ENCODE peak calls at places on chromosome 2, in ten cellular contexts. O, E, W, D, V, U, B, F, Q and X are unnamed samples.
A peak's percentile ranks its signal among the peaks of the same experiment; 100 is the strongest.

GRCh38 chr2:164913640-164914346 is 41.5 kb downstream of the SLC38A11 start:
- DNase-seq in O (peak; percentile 15), E (no peak), W (no peak), D (no peak), V (no peak), U (no peak), B (no peak), F (no peak), Q (no peak), X (peak; percentile 38)

GRCh38 chr2:159526433-159526832 is 89.9 kb downstream of the BAZ2B start:
- DNase-seq in O (no peak), E (no peak), W (no peak), D (no peak), V (no peak), U (no peak), B (no peak), F (no peak), Q (no peak), X (no peak)

GRCh38 chr2:72780483-72780882 is 45.4 kb downstream of the EXOC6B start:
- DNase-seq in O (peak; percentile 56), E (no peak), W (no peak), D (no peak), V (no peak), U (no peak), B (no peak), F (no peak), Q (no peak), X (no peak)

GRCh38 chr2:84906900-84907714 is 1.7 kb downstream of the TMSB10 start:
- DNase-seq in O (peak; percentile 75), E (peak; percentile 69), W (peak; percentile 72), D (peak; percentile 56), V (peak; percentile 77), U (peak; percentile 59), B (peak; percentile 95), F (peak; percentile 45), Q (peak; percentile 81), X (no peak)

GRCh38 chr2:238260879-238261278 is 21.0 kb upstream of the HES6 start:
- DNase-seq in O (no peak), E (no peak), W (no peak), D (peak; percentile 37), V (no peak), U (no peak), B (no peak), F (no peak), Q (peak; percentile 32), X (no peak)

GRCh38 chr2:24925815-24926214 is 5.8 kb upstream of the ADCY3 start:
- DNase-seq in O (no peak), E (no peak), W (no peak), D (no peak), V (no peak), U (no peak), B (no peak), F (no peak), Q (no peak), X (no peak)

GRCh38 chr2:145221511-145221910 is 701.6 kb upstream of the ZEB2 start:
- DNase-seq in O (no peak), E (no peak), W (no peak), D (no peak), V (no peak), U (no peak), B (no peak), F (no peak), Q (no peak), X (no peak)

GRCh38 chr2:170014769-170015168 is 163.2 kb upstream of the MYO3B start:
- DNase-seq in O (no peak), E (no peak), W (no peak), D (no peak), V (no peak), U (no peak), B (no peak), F (no peak), Q (no peak), X (no peak)

GRCh38 chr2:60540054-60540453 is 13.4 kb downstream of the BCL11A start:
- DNase-seq in O (no peak), E (no peak), W (no peak), D (no peak), V (no peak), U (no peak), B (no peak), F (no peak), Q (no peak), X (no peak)

GRCh38 chr2:170924969-170925368 is 4.1 kb upstream of the GORASP2 start:
- DNase-seq in O (no peak), E (no peak), W (no peak), D (no peak), V (no peak), U (no peak), B (no peak), F (no peak), Q (no peak), X (no peak)

GRCh38 chr2:189683348-189683747 is 8.9 kb downstream of the ANKAR start:
- DNase-seq in O (peak; percentile 13), E (no peak), W (no peak), D (no peak), V (no peak), U (no peak), B (no peak), F (no peak), Q (no peak), X (no peak)

GRCh38 chr2:47810850-47811249 is 27.9 kb downstream of the MSH6 start:
- DNase-seq in O (no peak), E (no peak), W (no peak), D (no peak), V (no peak), U (no peak), B (no peak), F (no peak), Q (no peak), X (no peak)

GRCh38 chr2:145807978-145808377 is 1288.1 kb upstream of the ZEB2 start:
- DNase-seq in O (peak; percentile 17), E (no peak), W (no peak), D (no peak), V (no peak), U (no peak), B (no peak), F (no peak), Q (no peak), X (no peak)

GRCh38 chr2:8076453-8077284 is 605.2 kb upstream of the ID2 start:
- DNase-seq in O (no peak), E (no peak), W (no peak), D (no peak), V (no peak), U (no peak), B (no peak), F (no peak), Q (no peak), X (no peak)

GRCh38 chr2:223513771-223514455 is 88.2 kb downstream of the SCG2 start:
- DNase-seq in O (peak; percentile 34), E (no peak), W (no peak), D (no peak), V (no peak), U (no peak), B (no peak), F (no peak), Q (no peak), X (no peak)

GRCh38 chr2:150090031-150090430 is 397.4 kb downstream of the RND3 start:
- DNase-seq in O (no peak), E (no peak), W (no peak), D (no peak), V (no peak), U (no peak), B (no peak), F (no peak), Q (no peak), X (no peak)

GRCh38 chr2:235550946-235551345 is 57.1 kb downstream of the AGAP1 start:
- DNase-seq in O (no peak), E (no peak), W (no peak), D (no peak), V (no peak), U (no peak), B (no peak), F (no peak), Q (no peak), X (no peak)

GRCh38 chr2:190183535-190183934 is 121.0 kb upstream of the MSTN start:
- DNase-seq in O (no peak), E (no peak), W (no peak), D (no peak), V (no peak), U (no peak), B (no peak), F (no peak), Q (no peak), X (no peak)

GRCh38 chr2:116804901-116805300 is 1009.6 kb upstream of the DDX18 start:
- DNase-seq in O (no peak), E (peak; percentile 19), W (no peak), D (no peak), V (no peak), U (no peak), B (no peak), F (no peak), Q (no peak), X (no peak)
- TF ChIP-seq POLR2A in O (no peak), E (no peak), W (no peak), D (no peak), V (no peak), U (no peak), B (no peak), F (no peak), Q (no peak), X (no peak)

DNA sequence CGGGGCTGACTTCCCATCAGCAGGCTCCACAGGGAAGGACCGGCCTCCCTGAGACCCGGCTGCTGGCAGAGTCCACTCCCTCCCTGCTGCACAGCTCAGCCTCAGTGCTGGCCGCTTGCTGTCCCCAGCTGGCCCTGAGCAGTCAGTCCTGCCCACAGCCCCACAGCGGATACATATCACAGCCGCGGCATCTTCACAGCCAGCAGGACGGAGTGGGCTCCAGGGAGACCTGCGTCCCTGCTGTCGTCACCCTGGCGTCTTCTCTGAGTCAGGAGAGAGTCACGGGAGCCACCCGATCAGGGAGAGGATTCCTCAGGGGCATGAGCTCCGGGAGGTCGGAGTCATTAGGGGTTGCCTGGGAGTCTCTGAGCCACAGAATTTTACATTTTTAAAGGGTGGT is 13.1 kb upstream of the SNTG2 start:
- DNase-seq in O (no peak), E (no peak), W (no peak), D (no peak), V (no peak), U (no peak), B (no peak), F (no peak), Q (no peak), X (no peak)
- H3K4me3 ChIP-seq in O (no peak overlapping the region), E (no peak overlapping the region), W (no peak overlapping the region), D (no peak overlapping the region), V (no peak overlapping the region), U (no peak overlapping the region), B (no peak overlapping the region), F (no peak overlapping the region), Q (no peak overlapping the region), X (no peak overlapping the region)

GRCh38 chr2:200713003-200713703 is 98.6 kb upstream of the BZW1 start:
- DNase-seq in O (peak; percentile 95), E (peak; percentile 90), W (peak; percentile 91), D (peak; percentile 95), V (peak; percentile 90), U (peak; percentile 81), B (peak; percentile 95), F (peak; percentile 70), Q (peak; percentile 81), X (peak; percentile 86)
- TF ChIP-seq POLR2A in O (peak; percentile 70), E (peak; percentile 86), W (no peak), D (peak; percentile 95), V (peak; percentile 68), U (peak; percentile 34), B (no peak), F (peak; percentile 69), Q (no peak), X (peak; percentile 27)

DNA sequence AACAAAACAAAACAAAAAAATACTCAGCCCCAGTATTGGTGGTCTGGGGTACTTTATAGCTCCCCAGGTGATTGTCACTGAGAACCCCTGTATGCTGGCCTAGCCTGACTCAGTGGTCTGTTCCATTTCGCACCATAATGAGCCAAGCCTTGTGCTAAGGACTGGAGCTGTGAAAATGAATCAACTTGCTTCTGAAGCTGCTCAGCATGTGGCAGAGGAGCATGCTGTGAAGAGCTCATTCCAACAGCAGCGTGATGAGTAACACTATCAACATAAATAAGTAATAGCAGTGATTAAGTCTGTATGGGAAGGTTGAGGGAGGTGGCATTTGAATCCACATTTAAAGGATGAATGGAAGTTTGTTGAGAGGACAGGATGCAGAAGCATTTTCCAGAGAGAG is 67.2 kb upstream of the ATL2 start:
- DNase-seq in O (peak; percentile 43), E (no peak), W (no peak), D (no peak), V (no peak), U (no peak), B (no peak), F (no peak), Q (no peak), X (no peak)
- H3K4me3 ChIP-seq in O (no peak overlapping the region), E (no peak overlapping the region), W (no peak overlapping the region), D (no peak overlapping the region), V (no peak overlapping the region), U (no peak overlapping the region), B (no peak overlapping the region), F (no peak overlapping the region), Q (no peak overlapping the region), X (no peak overlapping the region)